ENCODE peak calls at places on chromosomes 4 and X, in four cellular contexts. One of them, this sample, is unnamed.

GRCh38 chrX:154444001-154444754 is at the start of gene FAM50A:
- DNase-seq in K562: peak
- DNase-seq in HepG2: no peak
- DNase-seq in GM12878: no peak
- DNase-seq in this sample: peak

GRCh38 chrX:97215166-97215565 is 331.5 kb downstream of the RPA4 start:
- DNase-seq in K562: no peak
- DNase-seq in GM12878: no peak
- DNase-seq in HepG2: no peak
- DNase-seq in this sample: no peak

GRCh38 chrX:22323541-22323940 is 50.8 kb downstream of the CBLL2 start:
- DNase-seq in HepG2: no peak
- DNase-seq in K562: no peak
- DNase-seq in GM12878: no peak
- DNase-seq in this sample: no peak

GRCh38 chr4:115228851-115229250 is 115.4 kb upstream of the NDST4 start:
- DNase-seq in HepG2: no peak
- DNase-seq in GM12878: no peak
- DNase-seq in K562: no peak
- DNase-seq in this sample: no peak

GRCh38 chrX:71542411-71542810 is 9.5 kb downstream of the OGT start:
- DNase-seq in GM12878: no peak
- DNase-seq in HepG2: no peak
- DNase-seq in K562: no peak
- DNase-seq in this sample: no peak

GRCh38 chr4:151133311-151133710 is 33.9 kb downstream of the RPS3A start:
- DNase-seq in GM12878: no peak
- DNase-seq in K562: no peak
- DNase-seq in HepG2: no peak
- DNase-seq in this sample: no peak

GRCh38 chr4:152014280-152014679 is 253.5 kb upstream of the GATB start:
- DNase-seq in GM12878: peak
- DNase-seq in K562: no peak
- DNase-seq in HepG2: no peak
- DNase-seq in this sample: no peak

GRCh38 chr4:165738571-165738970 is 134.5 kb upstream of the TLL1 start:
- DNase-seq in HepG2: no peak
- DNase-seq in GM12878: no peak
- DNase-seq in K562: no peak
- DNase-seq in this sample: no peak

GRCh38 chr4:3499710-3500109 is 32.5 kb downstream of the LRPAP1 start:
- DNase-seq in K562: no peak
- DNase-seq in GM12878: no peak
- DNase-seq in HepG2: no peak
- DNase-seq in this sample: no peak

GRCh38 chrX:129779747-129780146 is at the start of gene SASH3:
- DNase-seq in GM12878: no peak
- DNase-seq in K562: no peak
- DNase-seq in HepG2: no peak
- DNase-seq in this sample: no peak

GRCh38 chr4:6856391-6856790 is 53.2 kb upstream of the TBC1D14 start:
- DNase-seq in K562: no peak
- DNase-seq in GM12878: no peak
- DNase-seq in HepG2: no peak
- DNase-seq in this sample: no peak

GRCh38 chr4:8290701-8290970 is 21.1 kb downstream of the HTRA3 start:
- DNase-seq in GM12878: no peak
- DNase-seq in HepG2: no peak
- DNase-seq in K562: no peak
- DNase-seq in this sample: no peak

GRCh38 chrX:138777230-138777629 is 65.7 kb upstream of the FGF13 start:
- DNase-seq in GM12878: no peak
- DNase-seq in HepG2: no peak
- DNase-seq in K562: peak
- DNase-seq in this sample: no peak

GRCh38 chr4:142913461-142914030 is 67.4 kb upstream of the INPP4B start:
- DNase-seq in HepG2: no peak
- DNase-seq in K562: no peak
- DNase-seq in GM12878: no peak
- DNase-seq in this sample: no peak

GRCh38 chr4:21490682-21491081 is 457.9 kb downstream of the KCNIP4 start:
- DNase-seq in GM12878: no peak
- DNase-seq in HepG2: no peak
- DNase-seq in K562: no peak
- DNase-seq in this sample: no peak

GRCh38 chr4:26196567-26196966 is 124.2 kb upstream of the RBPJ start:
- DNase-seq in K562: no peak
- DNase-seq in GM12878: no peak
- DNase-seq in HepG2: no peak
- DNase-seq in this sample: no peak

GRCh38 chrX:119272882-119273806 is 37.1 kb downstream of the PGRMC1 start:
- DNase-seq in GM12878: no peak
- DNase-seq in HepG2: no peak
- DNase-seq in K562: peak
- DNase-seq in this sample: no peak

GRCh38 chrX:154074199-154074598 is 23.3 kb downstream of the MECP2 start:
- DNase-seq in K562: no peak
- DNase-seq in HepG2: peak
- DNase-seq in GM12878: no peak
- DNase-seq in this sample: peak

GRCh38 chrX:14913241-14913640 is 40.0 kb downstream of the MOSPD2 start:
- DNase-seq in HepG2: no peak
- DNase-seq in GM12878: no peak
- DNase-seq in K562: no peak
- DNase-seq in this sample: no peak

GRCh38 chrX:33817266-33817665 is 314.8 kb downstream of the FAM47A start:
- DNase-seq in GM12878: no peak
- DNase-seq in K562: no peak
- DNase-seq in HepG2: no peak
- DNase-seq in this sample: no peak

GRCh38 chrX:40195368-40195767 is 97.6 kb upstream of the BCOR start:
- DNase-seq in GM12878: no peak
- DNase-seq in HepG2: no peak
- DNase-seq in K562: no peak
- DNase-seq in this sample: no peak

GRCh38 chrX:154516655-154517100 is 646 bp upstream of the FAM3A start:
- DNase-seq in GM12878: no peak
- DNase-seq in HepG2: no peak
- DNase-seq in K562: no peak
- DNase-seq in this sample: no peak

GRCh38 chr4:153506972-153507678 is 41.0 kb downstream of the TMEM131L start:
- DNase-seq in HepG2: no peak
- DNase-seq in GM12878: no peak
- DNase-seq in K562: no peak
- DNase-seq in this sample: no peak

GRCh38 chrX:100895365-100896075 is 21.4 kb upstream of the NOX1 start:
- DNase-seq in GM12878: no peak
- DNase-seq in HepG2: peak
- DNase-seq in K562: peak
- DNase-seq in this sample: no peak

GRCh38 chr4:1855334-1856070 is 454 bp downstream of the LETM1 start:
- DNase-seq in GM12878: no peak
- DNase-seq in K562: no peak
- DNase-seq in HepG2: no peak
- DNase-seq in this sample: no peak

GRCh38 chrX:103616676-103617186 is 9.0 kb downstream of the TCEAL3 start:
- DNase-seq in K562: no peak
- DNase-seq in GM12878: no peak
- DNase-seq in HepG2: no peak
- DNase-seq in this sample: no peak

GRCh38 chrX:103613362-103613761 is 5.6 kb downstream of the TCEAL3 start:
- DNase-seq in K562: no peak
- DNase-seq in HepG2: no peak
- DNase-seq in GM12878: no peak
- DNase-seq in this sample: no peak

GRCh38 chrX:103615781-103616180 is 8.0 kb downstream of the TCEAL3 start:
- DNase-seq in GM12878: no peak
- DNase-seq in K562: no peak
- DNase-seq in HepG2: no peak
- DNase-seq in this sample: no peak

GRCh38 chrX:103610282-103610681 is 2.5 kb downstream of the TCEAL3 start:
- DNase-seq in GM12878: no peak
- DNase-seq in HepG2: no peak
- DNase-seq in K562: no peak
- DNase-seq in this sample: no peak

DNA sequence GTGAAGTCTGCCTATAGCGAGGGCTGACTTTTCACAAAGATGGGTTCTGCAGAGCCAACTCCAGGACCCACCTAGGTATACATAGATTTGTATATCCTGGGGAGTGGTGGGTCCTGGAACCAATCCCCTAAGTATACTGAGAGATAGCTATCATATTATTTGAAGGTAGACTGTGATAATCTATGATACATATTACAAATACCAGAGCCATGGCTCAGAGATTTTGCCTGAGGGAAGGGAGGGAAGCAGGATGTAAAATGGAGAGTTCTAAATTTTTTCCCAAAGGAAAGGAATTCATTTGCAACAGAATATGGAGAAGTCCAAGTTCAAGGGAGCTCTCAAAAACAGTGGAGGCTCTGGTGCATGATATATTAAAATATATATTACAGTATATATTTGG is 7.2 kb downstream of the TCEAL3 start:
- DNase-seq in GM12878: no peak
- DNase-seq in K562: no peak
- DNase-seq in HepG2: no peak
- DNase-seq in this sample: no peak
- TF ChIP-seq CHD4 in GM12878: no peak
- TF ChIP-seq CHD4 in K562: no peak
- TF ChIP-seq CHD4 in HepG2: no peak
- TF ChIP-seq CHD4 in this sample: no peak

DNA sequence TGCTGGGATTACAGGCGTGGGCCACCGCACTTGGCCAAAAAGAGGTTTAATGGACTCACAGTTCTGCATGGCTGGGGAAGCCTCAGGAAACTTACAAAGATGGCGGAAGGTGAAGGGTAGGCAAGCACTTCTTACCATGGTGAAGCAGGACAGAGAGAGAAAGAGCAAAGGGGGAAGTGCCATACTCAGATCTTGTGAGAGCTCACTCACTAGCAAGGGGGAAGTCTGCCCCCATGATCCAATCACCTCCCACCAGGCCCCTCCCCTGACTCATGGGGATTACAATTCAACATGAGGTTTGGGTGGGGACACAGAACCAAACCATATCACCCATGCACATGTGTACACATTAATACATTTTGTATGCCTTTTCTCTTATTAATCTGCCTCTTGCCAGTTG is 77.1 kb upstream of the HSD17B10 start:
- DNase-seq in HepG2: no peak
- DNase-seq in GM12878: no peak
- DNase-seq in K562: no peak
- DNase-seq in this sample: no peak
- TF ChIP-seq MAX in HepG2: no peak
- TF ChIP-seq MAX in GM12878: no peak
- TF ChIP-seq MAX in K562: no peak
- TF ChIP-seq MAX in this sample: no peak

DNA sequence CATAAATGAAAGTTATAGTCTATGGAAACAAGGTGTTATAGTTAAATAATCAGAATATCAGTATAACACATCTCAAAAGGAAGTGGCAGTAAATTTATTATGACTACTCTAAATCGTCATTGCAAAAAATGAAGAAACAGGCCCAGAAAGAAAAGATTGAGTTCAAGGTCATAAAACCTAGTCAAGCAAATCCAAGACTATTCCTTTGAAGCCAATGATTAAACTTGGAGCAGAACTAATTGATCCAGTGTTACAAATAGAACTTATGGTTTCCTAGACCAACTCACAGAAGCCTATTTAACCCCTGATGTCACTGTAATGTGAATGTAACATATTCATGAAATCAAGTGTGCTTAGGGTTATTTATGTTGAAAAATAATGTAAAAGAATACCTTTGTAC is 1.9 kb downstream of the FAM199X start:
- DNase-seq in HepG2: no peak
- DNase-seq in K562: no peak
- DNase-seq in GM12878: no peak
- DNase-seq in this sample: no peak
- TF ChIP-seq CHD4 in HepG2: no peak
- TF ChIP-seq CHD4 in K562: no peak
- TF ChIP-seq CHD4 in GM12878: no peak
- TF ChIP-seq CHD4 in this sample: no peak

GRCh38 chr4:71198958-71199357 is 139.9 kb upstream of the SLC4A4 start:
- DNase-seq in GM12878: no peak
- DNase-seq in K562: peak
- DNase-seq in HepG2: no peak
- DNase-seq in this sample: no peak
- TF ChIP-seq MAX in GM12878: no peak
- TF ChIP-seq MAX in K562: no peak
- TF ChIP-seq MAX in HepG2: no peak
- TF ChIP-seq MAX in this sample: no peak

DNA sequence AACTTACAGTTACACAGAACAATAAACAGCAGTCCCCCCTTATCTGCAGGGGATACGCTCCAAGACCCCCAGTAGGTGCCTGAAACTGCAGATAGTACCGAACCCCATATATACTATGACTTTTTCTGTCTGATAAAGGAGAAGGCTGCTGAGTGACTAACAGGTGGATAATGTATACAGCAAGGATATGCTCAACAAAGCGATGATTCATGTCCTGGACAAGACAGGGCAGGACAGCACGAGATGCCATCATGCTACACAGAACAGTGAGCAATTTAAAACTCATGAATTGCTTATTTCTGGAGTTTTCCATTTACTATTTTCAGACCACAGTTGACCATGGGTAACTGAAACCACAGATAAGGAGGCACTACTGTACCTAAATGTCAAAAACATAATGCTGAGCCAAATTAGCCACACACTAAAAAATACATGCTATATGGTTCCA is 76.1 kb downstream of the MANBA start:
- DNase-seq in K562: peak
- DNase-seq in GM12878: peak
- DNase-seq in HepG2: no peak
- DNase-seq in this sample: peak
- TF ChIP-seq CHD4 in K562: no peak
- TF ChIP-seq CHD4 in GM12878: no peak
- TF ChIP-seq CHD4 in HepG2: no peak
- TF ChIP-seq CHD4 in this sample: no peak

DNA sequence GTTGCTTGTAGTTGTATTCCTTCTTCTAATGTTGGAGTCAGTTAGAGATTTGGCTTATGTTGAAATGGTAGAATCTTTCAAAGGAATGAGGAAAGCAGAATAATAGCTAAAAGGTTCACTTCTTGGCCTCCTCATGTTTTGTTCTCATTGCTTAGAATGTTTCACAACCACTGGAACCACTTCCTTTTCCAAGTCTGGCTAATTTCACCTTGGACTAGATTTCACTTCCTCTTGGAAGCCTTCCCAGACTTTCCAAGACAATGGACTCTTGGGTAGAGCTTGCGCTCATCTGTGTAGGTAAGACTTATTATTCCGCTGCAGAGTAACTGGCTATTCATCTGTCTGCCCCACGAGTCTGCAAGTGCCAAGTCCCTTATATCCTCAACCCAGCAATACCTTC is 8.3 kb downstream of the SPATA18 start:
- DNase-seq in HepG2: no peak
- DNase-seq in GM12878: no peak
- DNase-seq in K562: no peak
- DNase-seq in this sample: no peak
- TF ChIP-seq MAX in HepG2: no peak
- TF ChIP-seq MAX in GM12878: no peak
- TF ChIP-seq MAX in K562: no peak
- TF ChIP-seq MAX in this sample: no peak